ENCODE peak calls at places on chromosomes 12 and 14, in four cellular contexts. F, G, U and B are unnamed samples.

GRCh38 chr12:102879-103168 is 36.3 kb downstream of the IQSEC3 start:
- DNase-seq in U (no peak), G (no peak), F (no peak), B (no peak)

GRCh38 chr12:93943766-93944165 is 204.6 kb upstream of the PLXNC1 start:
- DNase-seq in U (no peak), F (no peak), G (no peak), B (no peak)

GRCh38 chr14:97523936-97524335 is 726.8 kb downstream of the VRK1 start:
- DNase-seq in F (no peak), U (no peak), G (no peak), B (no peak)

GRCh38 chr14:32998433-32998832 is 59.8 kb downstream of the NPAS3 start:
- DNase-seq in U (no peak), G (no peak), F (no peak), B (no peak)

GRCh38 chr14:99968931-99969330 is 96.3 kb upstream of the EVL start:
- DNase-seq in G (no peak), F (peak), U (no peak), B (no peak)

GRCh38 chr14:66206554-66206953 is 279.6 kb upstream of the CCDC196 start:
- DNase-seq in G (no peak), U (no peak), F (no peak), B (no peak)

GRCh38 chr14:52877628-52878027 is 73.2 kb downstream of the FERMT2 start:
- DNase-seq in F (peak), U (no peak), G (no peak), B (no peak)

GRCh38 chr14:23185046-23185445 is 1.6 kb upstream of the SLC7A8 start:
- DNase-seq in F (peak), U (no peak), G (no peak), B (no peak)

GRCh38 chr14:105748204-105748578 is 221.8 kb downstream of the TMEM121 start:
- DNase-seq in G (peak), F (no peak), U (no peak), B (peak)

GRCh38 chr12:91178139-91178561 is 4.5 kb downstream of the DCN start:
- DNase-seq in F (no peak), G (peak), U (no peak), B (no peak)